ENCODE peak calls at places on chromosomes 6 and 20, in eight cellular contexts. P is neuronal stem cell; J is A549; N is sigmoid colon; W is lung; X is CD8-positive, alpha-beta T cell; V is tibial artery; D is body of pancreas. S is an unnamed sample.

GRCh38 chr20:43987018-43987417 is 72.4 kb downstream of the TOX2 start:
- DNase-seq in P (no peak), J (no peak), N (no peak), W (no peak), X (no peak), V (no peak), D (no peak), S (no peak)

GRCh38 chr6:133769463-133769862 is 119.5 kb upstream of the TCF21 start:
- DNase-seq in P (no peak), J (no peak), N (no peak), W (no peak), X (no peak), V (no peak), D (no peak), S (no peak)

GRCh38 chr6:42745083-42745637 is 743 bp downstream of the TBCC start:
- DNase-seq in P (peak; percentile 12), J (peak; percentile 14), N (peak; percentile 69), W (peak; percentile 42), X (no peak), V (peak; percentile 72), D (peak; percentile 26), S (no peak)

GRCh38 chr20:51402201-51402600 is 140.3 kb downstream of the NFATC2 start:
- DNase-seq in P (no peak), J (no peak), N (no peak), W (no peak), X (peak; percentile 70), V (no peak), D (no peak), S (no peak)

GRCh38 chr20:49446808-49447207 is 35.7 kb downstream of the KCNB1 start:
- DNase-seq in P (peak; percentile 36), J (no peak), N (peak; percentile 96), W (peak; percentile 33), X (no peak), V (peak; percentile 97), D (peak; percentile 35), S (no peak)

GRCh38 chr6:21559238-21559637 is 34.3 kb upstream of the SOX4 start:
- DNase-seq in P (no peak), J (no peak), N (no peak), W (no peak), X (no peak), V (no peak), D (no peak), S (no peak)

GRCh38 chr20:25195962-25196700 is 619 bp downstream of the ENTPD6 start:
- DNase-seq in P (no peak), J (peak; percentile 29), N (no peak), W (no peak), X (peak; percentile 56), V (no peak), D (peak; percentile 68), S (no peak)

GRCh38 chr6:52286798-52287432 is 2.4 kb upstream of the MCM3 start:
- DNase-seq in P (peak; percentile 51), J (peak; percentile 60), N (peak; percentile 76), W (peak; percentile 75), X (peak; percentile 59), V (peak; percentile 74), D (peak; percentile 75), S (peak; percentile 50)

GRCh38 chr6:111069722-111070406 is 17.4 kb upstream of the SLC16A10 start:
- DNase-seq in P (no peak), J (no peak), N (no peak), W (no peak), X (no peak), V (no peak), D (no peak), S (no peak)

GRCh38 chr20:58374027-58374850 is 14.8 kb upstream of the VAPB start:
- DNase-seq in P (no peak), J (no peak), N (no peak), W (no peak), X (no peak), V (no peak), D (no peak), S (no peak)

GRCh38 chr6:158143700-158144099 is 24.4 kb downstream of the SERAC1 start:
- DNase-seq in P (no peak), J (peak; percentile 7), N (no peak), W (no peak), X (no peak), V (no peak), D (peak; percentile 26), S (no peak)

GRCh38 chr20:43540673-43541060 is 18.2 kb upstream of the SGK2 start:
- DNase-seq in P (no peak), J (no peak), N (no peak), W (no peak), X (no peak), V (peak; percentile 42), D (no peak), S (no peak)

GRCh38 chr6:78746457-78746856 is 120.9 kb upstream of the IRAK1BP1 start:
- DNase-seq in P (no peak), J (no peak), N (no peak), W (no peak), X (no peak), V (no peak), D (no peak), S (no peak)

GRCh38 chr6:163260111-163260895 is 154.2 kb upstream of the QKI start:
- DNase-seq in P (peak; percentile 24), J (no peak), N (no peak), W (no peak), X (no peak), V (no peak), D (no peak), S (no peak)

GRCh38 chr20:39576786-39577185 is 614.6 kb downstream of the DHX35 start:
- DNase-seq in P (no peak), J (no peak), N (no peak), W (no peak), X (no peak), V (no peak), D (no peak), S (no peak)

DNA sequence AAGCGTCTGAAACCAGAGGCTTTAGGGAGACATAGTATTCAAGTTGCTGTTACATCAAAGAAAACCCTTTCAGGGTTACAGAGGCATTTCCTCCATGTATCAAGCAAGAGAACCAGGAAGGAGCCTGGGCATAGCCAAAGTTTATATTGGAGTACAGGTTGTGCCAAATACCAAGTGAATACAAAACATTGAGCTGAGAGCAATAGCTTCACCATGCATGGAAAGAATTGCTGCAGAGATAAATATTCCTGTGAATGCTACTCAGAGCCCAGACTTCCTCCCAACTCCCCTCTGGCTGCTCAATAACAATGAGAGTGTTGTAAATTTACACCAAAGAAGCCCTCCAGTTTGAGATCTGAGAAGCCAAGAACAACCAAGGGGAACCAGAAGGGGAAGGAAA is 618.9 kb downstream of the DHX35 start:
- DNase-seq in P (no peak), J (no peak), N (no peak), W (no peak), X (no peak), V (no peak), D (no peak), S (no peak)
- H3K9me3 ChIP-seq in P (no peaks in the 10 kb centered on the region), J (no peaks in the 10 kb centered on the region), N (no peaks in the 10 kb centered on the region), W (no peaks in the 10 kb centered on the region), X (no peaks in the 10 kb centered on the region), V (no peaks in the 10 kb centered on the region), D (no peaks in the 10 kb centered on the region), S (no peaks in the 10 kb centered on the region)

DNA sequence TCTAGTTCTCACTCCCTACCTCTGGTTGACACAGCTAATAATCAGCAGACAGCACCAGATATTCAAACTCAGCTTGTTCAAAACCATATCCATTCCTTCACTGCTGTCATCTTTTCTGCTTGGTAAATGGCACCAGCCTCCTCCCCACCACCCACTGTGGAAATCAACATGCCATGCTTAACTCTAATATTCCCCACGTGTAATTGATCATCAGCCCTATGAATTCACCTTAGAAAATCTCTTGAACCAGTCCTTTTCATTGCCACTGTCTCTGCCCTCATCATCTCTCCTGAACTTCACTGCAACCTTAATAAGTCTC is 94.2 kb upstream of the VSTM2L start:
- DNase-seq in P (no peak), J (no peak), N (no peak), W (no peak), X (no peak), V (no peak), D (no peak), S (no peak)
- H3K9me3 ChIP-seq in P (no peaks in the 10 kb centered on the region), J (no peaks in the 10 kb centered on the region), N (no peaks in the 10 kb centered on the region), W (no peaks in the 10 kb centered on the region), X (no peaks in the 10 kb centered on the region), V (no peaks in the 10 kb centered on the region), D (no peaks in the 10 kb centered on the region), S (no peaks in the 10 kb centered on the region)

GRCh38 chr6:140544431-140544830 is 1170.0 kb upstream of the CITED2 start:
- DNase-seq in P (no peak), J (no peak), N (no peak), W (no peak), X (no peak), V (no peak), D (no peak), S (no peak)

GRCh38 chr6:140538926-140539325 is 1164.5 kb upstream of the CITED2 start:
- DNase-seq in P (no peak), J (no peak), N (no peak), W (no peak), X (no peak), V (no peak), D (no peak), S (no peak)

GRCh38 chr6:140542858-140543257 is 1168.4 kb upstream of the CITED2 start:
- DNase-seq in P (no peak), J (no peak), N (no peak), W (no peak), X (no peak), V (no peak), D (no peak), S (no peak)

GRCh38 chr6:140540743-140541142 is 1166.3 kb upstream of the CITED2 start:
- DNase-seq in P (no peak), J (no peak), N (no peak), W (no peak), X (no peak), V (no peak), D (no peak), S (no peak)

DNA sequence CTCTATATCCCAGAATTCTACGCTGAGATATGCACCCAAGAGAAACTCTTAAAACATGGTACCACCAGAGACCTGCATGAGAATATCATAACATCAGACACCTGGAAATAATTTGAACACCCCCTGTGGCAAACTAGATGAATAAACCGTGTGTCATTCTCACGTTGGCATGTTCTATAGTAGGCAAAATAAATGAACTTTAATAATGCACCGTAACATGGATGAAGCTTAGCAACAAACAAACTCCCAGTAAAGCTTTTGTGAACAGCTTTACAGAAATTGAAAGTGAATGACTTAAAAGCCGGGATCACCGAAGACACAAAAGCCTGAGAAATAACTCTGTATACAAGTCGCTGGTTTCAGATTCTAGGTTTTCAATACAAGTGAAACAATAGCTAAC is 1166.8 kb upstream of the CITED2 start:
- DNase-seq in P (no peak), J (no peak), N (no peak), W (no peak), X (no peak), V (no peak), D (no peak), S (no peak)
- H3K9me3 ChIP-seq in P (no peaks in the 10 kb centered on the region), J (peaks cover 3% of the 10 kb centered on the region), N (no peaks in the 10 kb centered on the region), W (no peaks in the 10 kb centered on the region), X (no peaks in the 10 kb centered on the region), V (no peaks in the 10 kb centered on the region), D (no peaks in the 10 kb centered on the region), S (no peaks in the 10 kb centered on the region)

DNA sequence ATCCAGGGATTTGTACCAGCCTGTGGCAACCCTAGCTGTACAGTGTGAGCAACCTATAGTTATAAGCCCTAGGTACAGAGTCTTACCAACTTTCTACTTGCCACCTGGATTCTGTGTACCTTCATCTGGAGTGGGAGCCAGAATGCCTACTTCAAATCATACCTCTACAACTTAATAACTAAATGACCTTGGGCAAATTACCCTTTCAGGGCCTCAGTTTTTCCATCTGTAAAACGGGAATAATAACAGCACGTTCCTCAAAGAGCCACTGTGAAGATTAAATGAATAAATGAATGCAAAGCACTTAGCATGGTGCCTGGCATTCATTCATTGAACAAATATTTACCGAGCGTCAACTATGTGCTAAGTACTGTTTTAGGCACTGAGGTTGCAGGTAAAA is 50.7 kb upstream of the FAM210B start:
- DNase-seq in P (no peak), J (no peak), N (no peak), W (no peak), X (no peak), V (no peak), D (no peak), S (no peak)
- H3K9me3 ChIP-seq in P (peaks cover 3% of the 10 kb centered on the region), J (no peaks in the 10 kb centered on the region), N (no peaks in the 10 kb centered on the region), W (no peaks in the 10 kb centered on the region), X (no peaks in the 10 kb centered on the region), V (no peaks in the 10 kb centered on the region), D (no peaks in the 10 kb centered on the region), S (peaks cover 3% of the 10 kb centered on the region)